ENCODE peak calls at places on chromosomes 13 and 19, in ten cellular contexts. S, C, B, O, E, R, I, N, Z and Y are unnamed samples.

GRCh38 chr19:53034948-53035675 is 9.4 kb upstream of the ERVV-2 start:
- DNase-seq in O (no peak), R (no peak), B (no peak), E (no peak), S (no peak), I (no peak), C (no peak), N (no peak), Z (no peak), Y (no peak)

GRCh38 chr13:94595006-94595942 is 678 bp downstream of the TGDS start:
- DNase-seq in O (no peak), Z (peak; percentile 49), E (no peak), B (peak; percentile 29), C (peak; percentile 17), R (no peak), S (no peak), N (no peak), I (no peak), Y (peak; percentile 34)

GRCh38 chr19:46250057-46250456 is 20.5 kb downstream of the IGFL1 start:
- DNase-seq in C (no peak), E (no peak), Z (no peak), N (no peak), I (no peak), O (no peak), S (no peak), B (no peak), R (no peak), Y (no peak)

GRCh38 chr19:48578891-48579290 is 26.9 kb downstream of the SULT2B1 start:
- DNase-seq in B (no peak), N (no peak), I (no peak), R (no peak), O (no peak), S (no peak), C (no peak), Z (no peak), E (no peak), Y (no peak)

GRCh38 chr13:19782049-19782726 is 557 bp downstream of the PSPC1 start:
- DNase-seq in B (peak; percentile 61), N (peak; percentile 57), R (peak; percentile 81), Z (peak; percentile 75), E (peak; percentile 34), S (peak; percentile 67), I (no peak), C (peak; percentile 9), O (no peak), Y (peak; percentile 69)

GRCh38 chr13:24185591-24186232 is 25.2 kb downstream of the SPATA13 start:
- DNase-seq in C (no peak), N (no peak), I (no peak), Z (no peak), S (no peak), E (no peak), B (no peak), R (no peak), O (no peak), Y (no peak)

GRCh38 chr13:53272873-53273272 is 244.3 kb downstream of the OLFM4 start:
- DNase-seq in N (no peak), B (no peak), C (no peak), E (no peak), I (no peak), R (no peak), Z (no peak), S (no peak), O (no peak), Y (no peak)

GRCh38 chr19:45515081-45515624 is 7.9 kb downstream of the VASP start:
- DNase-seq in I (peak; percentile 54), B (peak; percentile 64), R (no peak), S (no peak), E (no peak), C (peak; percentile 38), Z (no peak), O (no peak), N (no peak), Y (no peak)

GRCh38 chr13:91661692-91662490 is 263.5 kb downstream of the GPC5 start:
- DNase-seq in Z (no peak), N (no peak), S (no peak), I (no peak), O (no peak), R (no peak), E (no peak), C (no peak), B (no peak), Y (no peak)

GRCh38 chr19:45733160-45733810 is at the start of gene MEIOSIN:
- DNase-seq in C (no peak), S (no peak), N (no peak), R (no peak), B (peak; percentile 9), E (no peak), I (no peak), Z (no peak), O (no peak), Y (no peak)

GRCh38 chr19:55626350-55626749 is 2.0 kb upstream of the ZNF784 start:
- DNase-seq in Z (no peak), N (no peak), C (no peak), I (no peak), O (no peak), S (no peak), R (no peak), B (no peak), E (no peak), Y (no peak)

DNA sequence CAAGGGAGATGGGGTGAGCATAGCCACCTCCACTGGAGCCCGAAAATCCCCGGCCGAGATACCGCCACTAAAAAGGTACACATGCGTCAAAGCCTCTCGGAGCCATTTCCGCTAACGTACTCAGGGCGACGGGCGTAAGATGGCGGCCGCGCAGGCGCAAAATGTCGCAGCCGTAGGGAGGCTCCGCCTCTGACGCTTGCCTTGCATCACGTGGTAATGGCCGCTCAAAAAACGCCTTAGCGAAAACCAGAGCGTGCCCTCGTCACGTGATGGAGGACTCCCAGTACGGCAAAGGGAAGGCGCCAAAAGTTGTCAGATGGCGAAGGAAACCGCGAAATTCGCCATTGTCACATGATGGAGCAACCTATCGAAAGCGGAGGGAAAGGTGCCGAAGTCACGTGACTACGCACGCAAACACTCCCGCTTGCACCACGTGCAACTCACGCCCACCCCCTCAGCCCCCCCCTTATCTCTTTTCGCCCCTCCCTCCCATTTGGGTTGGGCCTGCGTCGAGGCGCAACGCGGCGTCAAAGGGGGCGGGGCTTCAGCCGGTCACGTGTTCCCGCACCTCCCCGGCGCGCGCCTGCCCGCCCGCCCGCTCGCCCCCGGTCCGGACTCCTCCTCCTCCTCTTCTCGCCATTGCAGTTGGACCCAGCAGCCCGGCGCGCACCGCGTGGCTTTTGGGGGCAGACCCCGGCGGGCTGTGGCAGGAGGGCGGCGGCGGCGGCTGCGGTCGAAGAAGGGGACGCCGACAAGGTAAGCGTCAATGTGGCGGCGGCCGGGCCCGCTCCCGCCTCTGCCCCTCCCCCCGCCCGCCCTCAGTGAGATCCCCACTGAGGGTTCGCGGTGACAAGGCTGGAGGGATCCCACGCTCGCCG is at the start of gene ILF3:
- DNase-seq in I (peak; percentile 100), O (peak; percentile 100), B (peak; percentile 100), E (peak; percentile 100), R (peak; percentile 100), N (peak; percentile 97), S (peak; percentile 100), C (peak; percentile 90), Z (peak; percentile 100), Y (peak; percentile 100)
- TF ChIP-seq POLR2A in I (peak; percentile 94), O (peak; percentile 90), B (peak; percentile 98), E (peak; percentile 94), R (peak; percentile 99), N (peak; percentile 69), S (peak; percentile 99), C (peak; percentile 94), Z (peak; percentile 92), Y (peak; percentile 97)

GRCh38 chr19:35856546-35857149 is at the start of gene KIRREL2:
- DNase-seq in S (no peak), R (no peak), E (no peak), C (peak; percentile 41), B (no peak), I (no peak), Z (no peak), O (no peak), N (peak; percentile 90), Y (no peak)
- TF ChIP-seq POLR2AphosphoS5 in S (no peak), R (no peak), E (no peak), C (no peak), B (no peak), I (no peak), Z (no peak), O (no peak), N (no peak), Y (no peak)

GRCh38 chr19:4367336-4367723 is 24.0 kb downstream of the MPND start:
- DNase-seq in E (no peak), I (no peak), R (no peak), N (peak; percentile 38), B (no peak), O (no peak), Z (no peak), C (no peak), S (no peak), Y (no peak)

GRCh38 chr19:4369109-4369887 is 25.9 kb downstream of the MPND start:
- DNase-seq in R (no peak), I (no peak), E (peak; percentile 77), C (no peak), O (no peak), Z (no peak), S (peak; percentile 66), N (peak; percentile 55), B (peak; percentile 84), Y (peak; percentile 83)

GRCh38 chr19:4367781-4368127 is 24.4 kb downstream of the MPND start:
- DNase-seq in I (no peak), N (peak; percentile 38), C (no peak), B (no peak), Z (no peak), O (no peak), E (no peak), R (no peak), S (no peak), Y (no peak)

GRCh38 chr19:4366666-4367335 is 23.4 kb downstream of the MPND start:
- DNase-seq in I (no peak), B (no peak), N (peak; percentile 38), C (no peak), E (no peak), Z (no peak), O (no peak), R (no peak), S (no peak), Y (no peak)

GRCh38 chr19:4368128-4368820 is 24.9 kb downstream of the MPND start:
- DNase-seq in N (peak; percentile 45), O (no peak), E (no peak), B (no peak), S (no peak), R (no peak), I (no peak), C (no peak), Z (peak; percentile 34), Y (no peak)
- H3K27ac ChIP-seq in N (no peak overlapping the region), O (peak overlapping the region; percentile 22), E (peak overlapping the region; percentile 82), B (peak overlapping the region; percentile 82), S (peak overlapping the region; percentile 92), R (peak overlapping the region; percentile 65), I (no peak overlapping the region), C (peak overlapping the region; percentile 39), Z (peak overlapping the region; percentile 1), Y (peak overlapping the region; percentile 83)

DNA sequence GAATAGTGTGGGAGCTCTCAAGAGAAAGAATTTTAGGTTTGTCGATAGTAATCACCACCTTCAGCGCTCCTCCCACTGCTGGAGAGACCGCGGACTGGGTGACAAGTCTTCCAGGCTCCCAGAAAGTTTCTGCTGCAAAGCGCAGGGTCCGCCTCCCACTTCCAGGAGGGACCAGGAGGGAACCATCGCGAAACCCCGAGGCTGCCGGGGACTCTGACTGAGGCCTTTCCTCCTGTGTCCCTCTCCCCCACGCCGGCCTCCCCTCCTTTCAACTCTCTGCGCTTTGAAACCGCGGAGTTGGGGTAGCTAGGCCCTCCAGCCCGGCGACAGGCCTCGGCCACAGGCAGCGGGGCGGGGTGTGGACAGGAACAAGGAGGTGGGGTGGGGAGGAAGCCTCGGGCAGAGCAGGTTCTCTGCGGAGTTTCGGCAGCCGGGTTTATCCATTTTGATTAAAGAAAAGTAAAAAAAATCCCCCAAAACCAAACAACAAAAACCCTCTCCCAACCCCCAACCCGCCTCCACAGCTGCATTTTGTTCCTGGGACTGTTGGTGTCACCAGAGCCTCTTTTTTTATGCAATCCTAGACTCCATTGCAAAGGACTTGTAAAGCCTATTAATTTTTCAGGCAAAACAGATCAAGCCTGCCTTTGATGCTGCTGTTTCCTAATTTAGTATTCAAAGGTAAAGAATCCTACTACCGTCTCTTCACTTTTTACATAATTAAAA is 157.2 kb downstream of the TM9SF2 start:
- DNase-seq in C (no peak), R (peak; percentile 72), E (peak; percentile 14), Z (peak; percentile 36), S (peak; percentile 57), B (peak; percentile 37), I (no peak), O (no peak), N (peak; percentile 78), Y (peak; percentile 65)
- TF ChIP-seq POLR2A in C (no peak), R (no peak), E (no peak), Z (no peak), S (no peak), B (no peak), I (no peak), O (no peak), N (no peak), Y (no peak)